ENCODE peak calls at places on chromosomes 3 and 15, in five cellular contexts. T is T-helper 9 cell; M is DND-41; B is stimulated activated CD4-positive, alpha-beta T cell treated with anti-CD3 and anti-CD28 coated beads, Interleukin-2, amount 100 ng/mL, for 48 hours; U is ecto neural progenitor cell. Z is an unnamed sample.

GRCh38 chr3:13651775-13652428 is 103.0 kb downstream of the FBLN2 start:
- DNase-seq in M (no peak), T (no peak), B (no peak), U (no peak), Z (no peak)

GRCh38 chr3:50345008-50345407 is 524 bp downstream of the ZMYND10 start:
- DNase-seq in B (no peak), M (no peak), U (no peak), T (no peak), Z (no peak)

GRCh38 chr3:70615286-70615685 is 302.8 kb upstream of the MDFIC2 start:
- DNase-seq in M (no peak), T (no peak), U (no peak), B (no peak), Z (no peak)

GRCh38 chr3:13507791-13508339 is 27.8 kb downstream of the HDAC11 start:
- DNase-seq in B (no peak), T (no peak), U (no peak), M (no peak), Z (no peak)

GRCh38 chr3:49387721-49388120 is 24.1 kb downstream of the RHOA start:
- DNase-seq in T (no peak), U (no peak), B (no peak), M (no peak), Z (no peak)

GRCh38 chr3:153061938-153062528 is 100.0 kb upstream of the RAP2B start:
- DNase-seq in B (no peak), T (no peak), U (no peak), M (no peak), Z (no peak)

GRCh38 chr15:39404767-39405173 is 176.1 kb upstream of the THBS1 start:
- DNase-seq in T (no peak), M (no peak), U (no peak), B (no peak), Z (no peak)

GRCh38 chr3:194573680-194574437 is 59.4 kb downstream of the TMEM44 start:
- DNase-seq in T (no peak), U (peak; percentile 62), B (peak; percentile 32), M (peak; percentile 21), Z (no peak)

GRCh38 chr15:91055548-91056331 is 33.3 kb upstream of the VPS33B start:
- DNase-seq in T (no peak), M (peak; percentile 52), U (peak; percentile 77), B (peak; percentile 46), Z (peak; percentile 5)

GRCh38 chr15:100094127-100094510 is 247.7 kb downstream of the ADAMTS17 start:
- DNase-seq in B (no peak), U (peak; percentile 14), T (no peak), M (no peak), Z (no peak)

GRCh38 chr3:177478170-177478859 is 281.0 kb upstream of the TBL1XR1 start:
- DNase-seq in U (no peak), M (no peak), T (no peak), B (no peak), Z (no peak)

GRCh38 chr3:39639344-39640236 is 169.8 kb upstream of the MYRIP start:
- DNase-seq in T (no peak), U (no peak), B (peak; percentile 1), M (no peak), Z (no peak)

GRCh38 chr3:61663728-61664492 is 102.5 kb downstream of the PTPRG start:
- DNase-seq in U (no peak), B (no peak), T (no peak), M (peak; percentile 10), Z (no peak)

GRCh38 chr15:97672586-97672985 is 287.9 kb upstream of the ARRDC4 start:
- DNase-seq in T (no peak), M (no peak), U (no peak), B (no peak), Z (no peak)

GRCh38 chr3:124078978-124079911 is 87.3 kb upstream of the ROPN1 start:
- DNase-seq in T (no peak), M (peak; percentile 10), B (peak; percentile 8), U (no peak), Z (no peak)

GRCh38 chr3:60024400-60024799 is 974.6 kb upstream of the CFAP20DC start:
- DNase-seq in M (no peak), B (no peak), T (no peak), U (no peak), Z (no peak)

GRCh38 chr3:4841783-4842440 is 137.3 kb upstream of the BHLHE40 start:
- DNase-seq in T (no peak), B (no peak), M (no peak), U (no peak), Z (no peak)

GRCh38 chr3:123732447-123732846 is 147.6 kb upstream of the HACD2 start:
- DNase-seq in T (no peak), U (no peak), B (no peak), M (no peak), Z (no peak)

GRCh38 chr3:170002829-170003228 is 35.0 kb upstream of the GPR160 start:
- DNase-seq in U (no peak), B (no peak), M (no peak), T (no peak), Z (no peak)

GRCh38 chr15:64096486-64097431 is 977 bp downstream of the SNX1 start:
- DNase-seq in M (no peak), B (no peak), U (no peak), T (no peak), Z (no peak)

GRCh38 chr3:129592362-129593150 is 13.9 kb downstream of the PLXND1 start:
- DNase-seq in U (no peak), M (peak; percentile 83), B (no peak), T (no peak), Z (no peak)

Z was measured in T-cell.